ENCODE peak calls at places on chromosomes 12 and 14, in ten cellular contexts. Q is Caco-2, F is OCI-LY7, L is right lobe of liver, C is cardiac fibroblast, X is AG10803, O is suprapubic skin, N is PC-9, E is stomach, D is astrocyte of the spinal cord. M is an unnamed sample.

GRCh38 chr12:43501705-43502104 is 50.3 kb downstream of the ADAMTS20 start:
- DNase-seq in Q (no peak), F (peak; percentile 10), L (no peak), C (peak; percentile 35), X (peak; percentile 18), O (no peak), N (no peak), E (no peak), D (peak; percentile 48), M (peak; percentile 38)

GRCh38 chr12:72828662-72829324 is 556.6 kb downstream of the TRHDE start:
- DNase-seq in Q (no peak), F (no peak), L (no peak), C (no peak), X (no peak), O (no peak), N (no peak), E (no peak), D (no peak), M (no peak)

GRCh38 chr12:68958337-68958736 is 25.4 kb upstream of the CPM start:
- DNase-seq in Q (no peak), F (peak; percentile 16), L (no peak), C (no peak), X (no peak), O (no peak), N (no peak), E (no peak), D (no peak), M (no peak)

GRCh38 chr12:98896938-98897337 is 251.8 kb downstream of the APAF1 start:
- DNase-seq in Q (no peak), F (no peak), L (no peak), C (no peak), X (no peak), O (no peak), N (no peak), E (no peak), D (peak; percentile 45), M (no peak)

GRCh38 chr12:80946591-80946990 is 8.9 kb upstream of the LIN7A start:
- DNase-seq in Q (no peak), F (no peak), L (no peak), C (peak; percentile 34), X (peak; percentile 22), O (no peak), N (no peak), E (no peak), D (peak; percentile 23), M (no peak)

GRCh38 chr14:94722397-94722796 is 47.5 kb downstream of the GSC start:
- DNase-seq in Q (no peak), F (no peak), L (no peak), C (no peak), X (no peak), O (no peak), N (no peak), E (no peak), D (no peak), M (no peak)

GRCh38 chr14:57487771-57488170 is 5.9 kb downstream of the CCDC198 start:
- DNase-seq in Q (no peak), F (no peak), L (no peak), C (no peak), X (peak; percentile 25), O (no peak), N (no peak), E (no peak), D (peak; percentile 23), M (no peak)

GRCh38 chr12:23049180-23049579 is 424.2 kb downstream of the ETNK1 start:
- DNase-seq in Q (no peak), F (peak; percentile 12), L (no peak), C (no peak), X (no peak), O (no peak), N (no peak), E (no peak), D (peak; percentile 15), M (peak; percentile 5)

GRCh38 chr14:104503691-104504090 is 75.9 kb upstream of the C14orf180 start:
- DNase-seq in Q (no peak), F (no peak), L (no peak), C (no peak), X (no peak), O (no peak), N (no peak), E (no peak), D (no peak), M (no peak)

GRCh38 chr12:54376596-54377468 is 7.7 kb downstream of the ZNF385A start:
- DNase-seq in Q (no peak), F (no peak), L (no peak), C (peak; percentile 64), X (no peak), O (no peak), N (no peak), E (no peak), D (no peak), M (peak; percentile 48)

GRCh38 chr12:54378791-54379400 is 5.6 kb downstream of the ZNF385A start:
- DNase-seq in Q (peak; percentile 65), F (peak; percentile 33), L (no peak), C (peak; percentile 51), X (no peak), O (no peak), N (no peak), E (peak; percentile 70), D (no peak), M (no peak)

GRCh38 chr12:54381136-54381535 is 3.4 kb downstream of the ZNF385A start:
- DNase-seq in Q (no peak), F (no peak), L (no peak), C (no peak), X (no peak), O (no peak), N (no peak), E (no peak), D (no peak), M (no peak)

GRCh38 chr12:54377797-54378515 is 6.6 kb downstream of the ZNF385A start:
- DNase-seq in Q (no peak), F (no peak), L (no peak), C (no peak), X (no peak), O (no peak), N (no peak), E (no peak), D (no peak), M (no peak)

GRCh38 chr12:54379401-54380201 is 4.9 kb downstream of the ZNF385A start:
- DNase-seq in Q (peak; percentile 89), F (peak; percentile 90), L (peak; percentile 92), C (peak; percentile 89), X (peak; percentile 79), O (peak; percentile 96), N (peak; percentile 73), E (peak; percentile 94), D (peak; percentile 84), M (peak; percentile 86)
- H3K4me3 ChIP-seq in Q (peak overlapping the region; percentile 39), F (peak overlapping the region; percentile 54), L (peak overlapping the region; percentile 39), C (peak overlapping the region; percentile 49), X (peak overlapping the region; percentile 57), O (peak overlapping the region; percentile 45), N (peak overlapping the region; percentile 59), E (peak overlapping the region; percentile 52), D (peak overlapping the region; percentile 48), M (peak overlapping the region; percentile 67)

GRCh38 chr12:120736404-120737331 is 11.0 kb downstream of the ACADS start:
- DNase-seq in Q (no peak), F (no peak), L (no peak), C (no peak), X (no peak), O (no peak), N (no peak), E (no peak), D (no peak), M (no peak)

GRCh38 chr12:120738252-120739030 is 12.8 kb downstream of the ACADS start:
- DNase-seq in Q (no peak), F (no peak), L (peak; percentile 83), C (no peak), X (no peak), O (no peak), N (no peak), E (no peak), D (no peak), M (no peak)

GRCh38 chr12:120739821-120740613 is 14.4 kb downstream of the ACADS start:
- DNase-seq in Q (no peak), F (no peak), L (no peak), C (no peak), X (no peak), O (no peak), N (no peak), E (no peak), D (no peak), M (no peak)

GRCh38 chr12:120739031-120739762 is 13.6 kb downstream of the ACADS start:
- DNase-seq in Q (no peak), F (no peak), L (no peak), C (no peak), X (no peak), O (no peak), N (no peak), E (no peak), D (no peak), M (no peak)

GRCh38 chr12:120737557-120738251 is 12.1 kb downstream of the ACADS start:
- DNase-seq in Q (no peak), F (peak; percentile 57), L (no peak), C (peak; percentile 17), X (no peak), O (no peak), N (no peak), E (no peak), D (no peak), M (no peak)
- TF ChIP-seq CTCF in Q (no peak), F (peak; percentile 76), L (no peak), C (peak; percentile 44), X (peak; percentile 21), O (no peak), N (no peak), E (no peak), D (peak; percentile 53), M (peak; percentile 39)

GRCh38 chr12:92290016-92290685 is 144.5 kb upstream of the BTG1 start:
- DNase-seq in Q (no peak), F (no peak), L (no peak), C (peak; percentile 32), X (peak; percentile 66), O (no peak), N (peak; percentile 77), E (no peak), D (peak; percentile 57), M (no peak)
- H3K4me3 ChIP-seq in Q (no peak overlapping the region), F (no peak overlapping the region), L (no peak overlapping the region), C (no peak overlapping the region), X (no peak overlapping the region), O (no peak overlapping the region), N (no peak overlapping the region), E (no peak overlapping the region), D (no peak overlapping the region), M (no peak overlapping the region)

DNA sequence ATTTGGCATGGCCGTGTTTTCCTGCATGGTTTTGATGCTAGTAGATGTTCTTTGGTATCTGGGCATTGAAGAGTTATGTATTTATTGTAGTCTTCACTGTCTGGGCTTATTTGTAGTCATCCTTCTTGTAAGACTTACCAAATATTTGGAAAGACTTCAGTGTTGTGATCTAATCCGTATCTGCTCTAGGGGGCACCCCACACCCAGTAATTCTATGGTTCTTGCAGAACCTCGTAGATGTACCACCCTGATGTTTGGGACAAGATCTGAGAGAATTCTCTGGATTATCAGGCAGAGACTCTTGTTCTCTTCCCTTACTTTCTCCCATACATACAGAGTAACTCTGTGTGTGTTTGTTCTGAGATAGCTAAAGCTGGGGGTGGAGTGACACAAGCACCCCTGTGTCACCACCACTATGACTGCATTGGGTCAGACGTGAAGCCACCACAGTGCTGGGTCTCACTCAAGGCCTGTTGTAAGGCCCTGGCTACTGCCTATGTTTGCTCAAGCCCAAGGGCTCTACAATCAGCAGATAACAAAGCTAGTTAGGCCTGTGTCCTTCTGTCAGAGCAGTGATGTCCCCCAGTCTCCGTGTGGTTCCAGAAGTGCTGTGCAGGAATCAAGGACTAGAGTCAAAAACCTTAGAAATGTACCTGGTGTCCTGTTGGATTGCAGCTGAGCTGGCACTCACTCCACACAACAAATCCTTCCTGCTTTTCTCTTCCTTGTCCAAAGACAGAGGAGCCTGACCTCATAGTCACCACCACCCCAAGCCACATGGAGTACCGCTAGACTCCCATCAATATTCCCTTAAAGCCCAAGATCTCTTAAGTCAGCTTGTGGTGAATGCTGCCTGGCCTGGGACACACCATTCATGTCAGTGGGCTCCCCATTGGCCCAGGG is 9.5 kb downstream of the RDH16 start:
- DNase-seq in Q (no peak), F (peak; percentile 7), L (no peak), C (no peak), X (no peak), O (no peak), N (no peak), E (no peak), D (no peak), M (peak; percentile 63)
- TF ChIP-seq CTCF in Q (no peak), F (peak; percentile 49), L (peak; percentile 15), C (no peak), X (no peak), O (no peak), N (no peak), E (no peak), D (no peak), M (peak; percentile 30)